ENCODE peak calls at places on chromosome 11, in seven cellular contexts. Q, H, B, I, A, C and O are unnamed samples.

GRCh38 chr11:94525933-94526332 is 13.7 kb downstream of the C11orf97 start:
- DNase-seq in A (peak; percentile 66), Q (peak; percentile 84), H (peak; percentile 65), B (peak; percentile 5), C (peak; percentile 61), I (peak; percentile 50), O (no peak)

GRCh38 chr11:118679483-118679882 is at the start of gene TREH:
- DNase-seq in H (no peak), C (no peak), B (no peak), I (no peak), A (no peak), Q (peak; percentile 76), O (no peak)

GRCh38 chr11:68990995-68991780 is 10.4 kb upstream of the MRGPRD start:
- DNase-seq in A (no peak), H (no peak), Q (peak; percentile 1), B (no peak), I (no peak), C (no peak), O (no peak)

GRCh38 chr11:60935676-60936442 is 11.6 kb downstream of the TMEM132A start:
- DNase-seq in B (no peak), Q (no peak), C (no peak), H (no peak), I (no peak), A (no peak), O (no peak)

GRCh38 chr11:4642043-4642442 is 1.7 kb upstream of the OR51E1 start:
- DNase-seq in A (no peak), B (no peak), I (no peak), Q (no peak), C (no peak), H (no peak), O (no peak)

GRCh38 chr11:20873054-20873453 is 203.7 kb downstream of the NELL1 start:
- DNase-seq in B (peak; percentile 48), H (no peak), I (no peak), A (peak; percentile 24), Q (no peak), C (peak; percentile 3), O (peak; percentile 64)

GRCh38 chr11:66848671-66849500 is 5.6 kb downstream of the RCE1 start:
- DNase-seq in Q (no peak), B (no peak), C (no peak), I (no peak), A (no peak), H (no peak), O (peak; percentile 16)

GRCh38 chr11:57144075-57144474 is 37.7 kb upstream of the LRRC55 start:
- DNase-seq in A (no peak), H (no peak), C (no peak), I (no peak), B (no peak), Q (no peak), O (no peak)

GRCh38 chr11:35207471-35208403 is 68.8 kb downstream of the CD44 start:
- DNase-seq in H (no peak), B (no peak), A (no peak), C (no peak), Q (no peak), I (no peak), O (no peak)

GRCh38 chr11:128884703-128885338 is 6.3 kb upstream of the KCNJ5 start:
- DNase-seq in I (peak; percentile 25), H (peak; percentile 45), A (peak; percentile 78), Q (peak; percentile 76), B (peak; percentile 69), C (no peak), O (peak; percentile 77)

GRCh38 chr11:134691985-134692384 is 279.9 kb upstream of the B3GAT1 start:
- DNase-seq in A (no peak), I (no peak), H (peak; percentile 3), Q (no peak), C (no peak), B (no peak), O (no peak)

GRCh38 chr11:117421471-117421870 is 93.8 kb downstream of the CEP164 start:
- DNase-seq in A (no peak), I (no peak), B (no peak), H (no peak), C (no peak), Q (no peak), O (no peak)

GRCh38 chr11:124082371-124082770 is 32.9 kb upstream of the VWA5A start:
- DNase-seq in A (no peak), I (no peak), B (no peak), H (no peak), Q (no peak), C (no peak), O (no peak)

GRCh38 chr11:130999086-130999485 is 82.8 kb upstream of the SNX19 start:
- DNase-seq in Q (no peak), C (no peak), A (no peak), I (no peak), H (peak; percentile 27), B (no peak), O (no peak)

GRCh38 chr11:443542-444199 is 1.9 kb upstream of the ANO9 start:
- DNase-seq in Q (no peak), A (no peak), I (no peak), C (peak; percentile 91), B (no peak), H (peak; percentile 57), O (no peak)

GRCh38 chr11:70063121-70063520 is 15.0 kb upstream of the ANO1 start:
- DNase-seq in H (no peak), A (no peak), I (no peak), B (no peak), C (no peak), Q (no peak), O (no peak)

GRCh38 chr11:64744544-64745218 is 739 bp upstream of the RASGRP2 start:
- DNase-seq in H (no peak), A (no peak), I (peak; percentile 41), B (no peak), C (no peak), Q (no peak), O (peak; percentile 86)

GRCh38 chr11:19525714-19526113 is 186.9 kb upstream of the NAV2 start:
- DNase-seq in I (no peak), Q (no peak), B (no peak), H (no peak), C (no peak), A (no peak), O (no peak)

GRCh38 chr11:30326114-30326783 is 3.3 kb downstream of the ARL14EP start:
- DNase-seq in Q (no peak), A (no peak), C (no peak), I (no peak), B (no peak), H (peak; percentile 43), O (peak; percentile 8)

GRCh38 chr11:118448294-118448693 is 12.0 kb downstream of the KMT2A start:
- DNase-seq in H (no peak), I (no peak), C (no peak), Q (no peak), B (no peak), A (no peak), O (no peak)

GRCh38 chr11:102617491-102618026 is 7.6 kb downstream of the MMP20 start:
- DNase-seq in I (no peak), A (no peak), C (no peak), B (no peak), Q (no peak), H (no peak), O (no peak)

GRCh38 chr11:102613455-102613854 is 11.7 kb downstream of the MMP20 start:
- DNase-seq in Q (no peak), C (no peak), I (no peak), B (no peak), H (no peak), A (no peak), O (no peak)

GRCh38 chr11:102615077-102615893 is 9.8 kb downstream of the MMP20 start:
- DNase-seq in A (no peak), B (no peak), H (no peak), Q (no peak), C (no peak), I (no peak), O (no peak)

GRCh38 chr11:102614485-102614884 is 10.6 kb downstream of the MMP20 start:
- DNase-seq in I (no peak), Q (no peak), C (no peak), B (no peak), H (no peak), A (no peak), O (no peak)

GRCh38 chr11:102615894-102616432 is 9.2 kb downstream of the MMP20 start:
- DNase-seq in I (no peak), H (no peak), C (no peak), B (no peak), A (no peak), Q (no peak), O (no peak)
- H3K36me3 ChIP-seq in I (no peaks in the 10 kb centered on the region), H (no peaks in the 10 kb centered on the region), C (no peaks in the 10 kb centered on the region), B (no peaks in the 10 kb centered on the region), A (no peaks in the 10 kb centered on the region), Q (no peaks in the 10 kb centered on the region), O (no peaks in the 10 kb centered on the region)

GRCh38 chr11:112237451-112237850 is 11.2 kb downstream of the PTS start:
- DNase-seq in C (no peak), I (no peak), B (no peak), H (no peak), Q (no peak), A (no peak), O (no peak)
- H3K36me3 ChIP-seq in C (peaks cover 52% of the 10 kb centered on the region), I (no peaks in the 10 kb centered on the region), B (peaks cover 57% of the 10 kb centered on the region), H (peaks cover 27% of the 10 kb centered on the region), Q (peaks cover 17% of the 10 kb centered on the region), A (no peaks in the 10 kb centered on the region), O (peaks cover 55% of the 10 kb centered on the region)

DNA sequence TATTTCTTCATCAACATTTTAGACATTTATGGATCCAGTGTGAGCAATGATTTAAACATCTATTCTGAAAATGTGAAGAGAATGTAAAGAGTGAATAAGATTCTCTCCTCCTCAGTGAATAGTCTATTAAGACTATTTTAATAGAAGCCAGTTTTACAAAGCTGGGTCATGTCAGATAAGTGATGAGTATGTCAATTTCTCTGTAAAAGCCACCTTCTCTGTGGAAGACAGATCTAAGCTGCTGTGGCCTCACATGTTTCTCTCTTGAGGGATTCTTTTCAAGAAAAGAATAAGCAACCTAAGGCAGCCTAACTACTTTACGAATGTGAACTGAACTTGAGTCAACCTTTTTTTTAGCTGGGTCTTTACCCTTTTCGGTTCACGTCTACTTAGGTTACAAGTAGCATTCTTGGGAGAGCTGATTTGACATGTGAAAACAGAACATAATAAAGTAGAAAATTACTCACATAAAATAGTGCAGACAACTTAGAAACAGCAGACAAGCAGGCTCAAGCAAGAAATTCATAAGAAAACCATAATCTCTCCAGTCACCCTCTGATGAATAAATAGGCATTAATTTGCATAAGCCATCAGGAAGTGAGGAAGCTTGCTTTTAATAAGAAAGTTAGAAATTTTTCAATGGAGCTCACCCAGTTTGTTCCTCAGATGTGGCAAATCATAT is 9.9 kb downstream of the CTSC start:
- DNase-seq in H (no peak), A (no peak), Q (no peak), C (no peak), I (no peak), B (no peak), O (no peak)
- H3K36me3 ChIP-seq in H (peaks cover 29% of the 10 kb centered on the region), A (no peaks in the 10 kb centered on the region), Q (peaks cover 3% of the 10 kb centered on the region), C (peaks cover 97% of the 10 kb centered on the region), I (no peaks in the 10 kb centered on the region), B (peaks cover 23% of the 10 kb centered on the region), O (peaks cover 23% of the 10 kb centered on the region)

DNA sequence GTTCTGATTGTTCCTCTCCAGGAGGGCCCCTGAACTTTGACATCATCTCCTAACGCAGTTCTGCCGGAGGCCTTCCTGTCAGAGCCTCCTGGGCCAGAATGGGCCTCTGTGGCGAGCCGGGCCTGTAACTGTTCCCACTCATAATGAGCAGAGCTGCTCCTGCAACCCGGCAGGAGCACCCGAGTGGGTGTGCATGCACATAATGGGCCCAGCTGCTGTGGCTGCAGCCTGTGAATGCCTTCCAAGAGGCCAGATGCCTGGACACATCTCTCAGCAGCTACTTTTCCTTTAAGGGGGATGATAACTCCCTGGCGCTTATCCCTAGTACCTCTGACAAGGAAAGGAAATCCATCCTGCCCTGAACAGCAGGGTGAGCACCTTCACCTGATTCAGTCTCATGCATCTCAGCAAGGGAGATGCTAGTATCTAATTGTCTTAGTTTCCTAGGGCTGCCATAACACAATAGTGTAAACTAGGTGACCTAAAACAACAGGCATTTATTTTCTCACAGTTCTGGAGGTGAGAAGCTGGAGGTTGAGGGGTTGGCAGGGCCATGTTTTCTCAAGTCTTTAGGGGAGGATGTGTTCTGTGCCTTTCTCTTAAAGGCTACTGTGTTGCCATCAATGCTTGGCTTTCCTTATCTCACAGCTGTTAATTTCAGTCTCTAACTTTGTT is 120.5 kb downstream of the TEAD1 start:
- DNase-seq in B (no peak), C (no peak), A (no peak), H (no peak), Q (no peak), I (no peak), O (no peak)
- H3K36me3 ChIP-seq in B (peaks cover 48% of the 10 kb centered on the region), C (peaks cover 28% of the 10 kb centered on the region), A (no peaks in the 10 kb centered on the region), H (peaks cover 13% of the 10 kb centered on the region), Q (no peaks in the 10 kb centered on the region), I (no peaks in the 10 kb centered on the region), O (peaks cover 24% of the 10 kb centered on the region)